ENCODE peak calls at places on chromosomes 1 and 21, in six cellular contexts. G is HCT116, Z is body of pancreas, E is spleen, S is stomach, P is K562. F is an unnamed sample.
A peak's percentile ranks its signal among the peaks of the same experiment; 100 is the strongest.

GRCh38 chr1:31572323-31573104 is 3.8 kb upstream of the TINAGL1 start:
- DNase-seq in G (no peak), Z (no peak), E (no peak), S (no peak), P (no peak), F (no peak)

GRCh38 chr21:34351786-34352241 is 12.0 kb upstream of the KCNE2 start:
- DNase-seq in G (peak; percentile 48), Z (peak; percentile 66), E (no peak), S (peak; percentile 61), P (peak; percentile 61), F (peak; percentile 59)

GRCh38 chr1:27391511-27392095 is 819 bp upstream of the GPR3 start:
- DNase-seq in G (peak; percentile 53), Z (peak; percentile 59), E (peak; percentile 75), S (peak; percentile 46), P (peak; percentile 64), F (peak; percentile 34)

GRCh38 chr1:204887846-204888245 is 17.2 kb downstream of the NFASC start:
- DNase-seq in G (no peak), Z (peak; percentile 19), E (no peak), S (no peak), P (no peak), F (no peak)

GRCh38 chr1:211579434-211580302 is 707 bp upstream of the SLC30A1 start:
- DNase-seq in G (no peak), Z (peak; percentile 89), E (peak; percentile 98), S (peak; percentile 83), P (no peak), F (no peak)

GRCh38 chr1:76819976-76820375 is 47.3 kb upstream of the ST6GALNAC5 start:
- DNase-seq in G (no peak), Z (no peak), E (no peak), S (no peak), P (no peak), F (no peak)

GRCh38 chr1:40780678-40781613 is 2.6 kb upstream of the KCNQ4 start:
- DNase-seq in G (no peak), Z (no peak), E (no peak), S (no peak), P (no peak), F (no peak)

GRCh38 chr21:14762734-14763694 is 216.9 kb upstream of the SAMSN1 start:
- DNase-seq in G (no peak), Z (no peak), E (no peak), S (no peak), P (peak; percentile 51), F (no peak)

GRCh38 chr1:24043345-24044032 is 63.4 kb upstream of the SRSF10 start:
- DNase-seq in G (no peak), Z (no peak), E (peak; percentile 13), S (no peak), P (no peak), F (no peak)

GRCh38 chr1:28594661-28595411 is 2.8 kb downstream of the RAB42 start:
- DNase-seq in G (no peak), Z (peak; percentile 46), E (no peak), S (no peak), P (no peak), F (no peak)

GRCh38 chr1:39130297-39130696 is 74.2 kb upstream of the MACF1 start:
- DNase-seq in G (no peak), Z (no peak), E (no peak), S (no peak), P (no peak), F (no peak)

GRCh38 chr21:44018813-44019567 is 6.9 kb downstream of the TRAPPC10 start:
- DNase-seq in G (no peak), Z (no peak), E (no peak), S (no peak), P (peak; percentile 60), F (no peak)

GRCh38 chr1:62398377-62398776 is 38.5 kb upstream of the USP1 start:
- DNase-seq in G (no peak), Z (no peak), E (no peak), S (no peak), P (no peak), F (no peak)

GRCh38 chr1:226094451-226094850 is 31.9 kb downstream of the H3-3A start:
- DNase-seq in G (no peak), Z (no peak), E (no peak), S (no peak), P (no peak), F (no peak)

GRCh38 chr1:56639210-56639609 is 5.9 kb upstream of the PRKAA2 start:
- DNase-seq in G (no peak), Z (no peak), E (no peak), S (no peak), P (no peak), F (no peak)

GRCh38 chr1:209422281-209422680 is 161.2 kb upstream of the CAMK1G start:
- DNase-seq in G (no peak), Z (no peak), E (no peak), S (no peak), P (no peak), F (no peak)

GRCh38 chr1:192530254-192530653 is 45.3 kb upstream of the RGS1 start:
- DNase-seq in G (no peak), Z (no peak), E (no peak), S (no peak), P (no peak), F (no peak)

GRCh38 chr1:57142999-57143398 is 177.2 kb upstream of the C8B start:
- DNase-seq in G (no peak), Z (no peak), E (no peak), S (no peak), P (no peak), F (no peak)

GRCh38 chr1:172109357-172109756 is 268.1 kb downstream of the DNM3 start:
- DNase-seq in G (no peak), Z (no peak), E (no peak), S (no peak), P (no peak), F (no peak)

GRCh38 chr1:117076648-117077047 is 16.5 kb downstream of the TTF2 start:
- DNase-seq in G (no peak), Z (no peak), E (no peak), S (no peak), P (no peak), F (no peak)

GRCh38 chr21:46227811-46228344 is 696 bp downstream of the LSS start:
- DNase-seq in G (no peak), Z (no peak), E (peak; percentile 84), S (no peak), P (no peak), F (no peak)

GRCh38 chr1:54227091-54227602 is 27.2 kb downstream of the MRPL37 start:
- DNase-seq in G (peak; percentile 48), Z (peak; percentile 89), E (peak; percentile 64), S (no peak), P (no peak), F (no peak)

GRCh38 chr21:28821276-28822063 is 171.2 kb downstream of the LTN1 start:
- DNase-seq in G (no peak), Z (no peak), E (no peak), S (no peak), P (no peak), F (no peak)

GRCh38 chr1:223244366-223245103 is 101.5 kb upstream of the TLR5 start:
- DNase-seq in G (no peak), Z (no peak), E (no peak), S (no peak), P (peak; percentile 31), F (no peak)

GRCh38 chr1:223246468-223246867 is 103.4 kb upstream of the TLR5 start:
- DNase-seq in G (no peak), Z (no peak), E (no peak), S (no peak), P (no peak), F (no peak)

GRCh38 chr1:223248001-223248786 is 105.1 kb upstream of the TLR5 start:
- DNase-seq in G (no peak), Z (peak; percentile 48), E (no peak), S (peak; percentile 16), P (no peak), F (no peak)

GRCh38 chr1:223245411-223245810 is 102.4 kb upstream of the TLR5 start:
- DNase-seq in G (no peak), Z (no peak), E (no peak), S (no peak), P (no peak), F (no peak)

GRCh38 chr1:223245983-223246382 is 102.9 kb upstream of the TLR5 start:
- DNase-seq in G (no peak), Z (no peak), E (no peak), S (no peak), P (no peak), F (no peak)
- H3K4me3 ChIP-seq in G (no peak overlapping the region), Z (no peak overlapping the region), E (no peak overlapping the region), S (no peak overlapping the region), P (no peak overlapping the region), F (no peak overlapping the region)

GRCh38 chr1:235866207-235866912 is at the start of gene LYST:
- DNase-seq in G (no peak), Z (peak; percentile 54), E (peak; percentile 93), S (peak; percentile 49), P (peak; percentile 32), F (peak; percentile 83)
- TF ChIP-seq POLR2A in G (no peak), Z (peak; percentile 72), E (no peak), S (no peak), P (no peak), F (no peak)

GRCh38 chr1:12065872-12066271 is 2.8 kb downstream of the TNFRSF8 start:
- DNase-seq in G (no peak), Z (no peak), E (no peak), S (no peak), P (no peak), F (no peak)
- H3K4me3 ChIP-seq in G (no peak overlapping the region), Z (no peak overlapping the region), E (no peak overlapping the region), S (no peak overlapping the region), P (no peak overlapping the region), F (no peak overlapping the region)

GRCh38 chr1:149888160-149888998 is 11.0 kb upstream of the BOLA1 start:
- DNase-seq in G (peak; percentile 88), Z (peak; percentile 89), E (peak; percentile 93), S (peak; percentile 77), P (peak; percentile 75), F (peak; percentile 58)
- TF ChIP-seq POLR2A in G (peak; percentile 96), Z (peak; percentile 74), E (peak; percentile 82), S (no peak), P (no peak), F (peak; percentile 80)